ENCODE peak calls at places on chromosomes 13 and 19, in ten cellular contexts. V is hypothalamus; J is adrenal gland; Y is progenitor cell of endocrine pancreas; W is HCEC 1CT; L is stimulated activated CD4-positive, alpha-beta T cell treated with anti-CD3 and anti-CD28 coated beads, Interleukin-1b, Interleukin-23, amount 100 ng/mL, for 4 hours; S is NCI-H1105; H is HTR-8/SVneo; E is RCC 7860; B is tibial nerve. D is an unnamed sample.

GRCh38 chr19:38475176-38475575 is 41.7 kb downstream of the RYR1 start:
- DNase-seq in L (no peak), W (no peak), B (no peak), S (no peak), Y (no peak), H (no peak), E (no peak), V (no peak), J (no peak), D (no peak)

GRCh38 chr13:31096624-31097302 is 64.9 kb downstream of the HSPH1 start:
- DNase-seq in W (no peak), E (no peak), Y (no peak), J (no peak), V (no peak), B (no peak), S (no peak), H (no peak), L (no peak), D (no peak)

GRCh38 chr13:19860884-19861655 is 2.4 kb downstream of the ZMYM5 start:
- DNase-seq in L (no peak), B (no peak), W (peak), Y (no peak), H (no peak), J (peak), E (peak), V (no peak), S (no peak), D (no peak)

GRCh38 chr19:45245334-45245787 is at the start of gene EXOC3L2:
- DNase-seq in W (no peak), E (no peak), J (peak), L (no peak), B (no peak), S (no peak), V (no peak), Y (no peak), H (no peak), D (no peak)

GRCh38 chr19:28012361-28012760 is 1200.6 kb downstream of the UQCRFS1 start:
- DNase-seq in J (no peak), W (no peak), L (no peak), B (no peak), H (no peak), S (no peak), Y (no peak), V (no peak), E (no peak), D (no peak)

GRCh38 chr19:45275370-45275971 is 24.4 kb downstream of the MARK4 start:
- DNase-seq in E (no peak), V (no peak), Y (no peak), H (no peak), B (no peak), J (no peak), S (peak), L (no peak), W (no peak), D (no peak)

GRCh38 chr19:12112238-12112637 is 27.9 kb downstream of the ZNF20 start:
- DNase-seq in E (no peak), H (no peak), S (no peak), W (no peak), Y (no peak), B (no peak), L (no peak), J (no peak), V (no peak), D (no peak)

GRCh38 chr13:98490866-98491265 is 86.0 kb downstream of the STK24 start:
- DNase-seq in L (no peak), E (no peak), J (no peak), S (no peak), V (no peak), H (no peak), B (no peak), Y (no peak), W (no peak), D (no peak)

GRCh38 chr19:17352608-17353280 is 15.4 kb downstream of the GTPBP3 start:
- DNase-seq in H (no peak), W (no peak), E (no peak), V (no peak), Y (no peak), S (no peak), B (no peak), L (no peak), J (no peak), D (no peak)

GRCh38 chr19:46147791-46148288 is at the start of gene IGFL2:
- DNase-seq in Y (no peak), H (no peak), W (no peak), S (no peak), E (no peak), B (no peak), L (no peak), J (no peak), V (no peak), D (no peak)

GRCh38 chr13:30289533-30289932 is 17.8 kb downstream of the KATNAL1 start:
- DNase-seq in W (no peak), S (no peak), B (no peak), L (no peak), H (no peak), J (no peak), Y (no peak), E (no peak), V (no peak), D (no peak)

GRCh38 chr19:53971608-53972007 is 8.9 kb downstream of the CACNG8 start:
- DNase-seq in H (no peak), W (no peak), E (no peak), V (no peak), J (peak), S (no peak), B (no peak), Y (no peak), L (no peak), D (no peak)

GRCh38 chr19:19385900-19386339 is 19.6 kb upstream of the GATAD2A start:
- DNase-seq in B (no peak), W (no peak), E (no peak), S (no peak), L (no peak), H (peak), V (no peak), Y (no peak), J (no peak), D (no peak)

GRCh38 chr13:107216046-107216715 is 648.2 kb upstream of the ARGLU1 start:
- DNase-seq in V (no peak), J (no peak), H (no peak), E (no peak), Y (no peak), S (peak), B (no peak), L (no peak), W (no peak), D (no peak)

GRCh38 chr13:95524270-95524901 is 28.1 kb upstream of the CLDN10 start:
- DNase-seq in W (peak), H (no peak), Y (no peak), E (no peak), V (no peak), S (no peak), J (no peak), L (no peak), B (no peak), D (no peak)

GRCh38 chr13:109427148-109427547 is 359.2 kb downstream of the IRS2 start:
- DNase-seq in H (no peak), V (no peak), Y (no peak), B (no peak), W (peak), E (no peak), S (no peak), J (no peak), L (no peak), D (no peak)

GRCh38 chr19:58007285-58007684 is 4.7 kb upstream of the ZNF606 start:
- DNase-seq in E (no peak), V (no peak), Y (no peak), S (no peak), B (no peak), H (no peak), L (no peak), J (no peak), W (no peak), D (no peak)

GRCh38 chr13:98975822-98976261 is 2.0 kb downstream of the DOCK9 start:
- DNase-seq in B (no peak), V (no peak), J (peak), W (no peak), E (no peak), H (no peak), Y (no peak), S (no peak), L (no peak), D (no peak)

GRCh38 chr13:110264685-110265275 is 42.2 kb downstream of the COL4A1 start:
- DNase-seq in V (no peak), B (no peak), L (no peak), J (no peak), Y (no peak), E (no peak), H (no peak), S (no peak), W (no peak), D (no peak)

GRCh38 chr19:49638360-49638759 is 1.6 kb downstream of the RRAS start:
- DNase-seq in Y (no peak), V (no peak), J (no peak), E (no peak), S (no peak), H (no peak), L (no peak), W (no peak), B (no peak), D (no peak)